ENCODE peak calls at places on chromosomes 2 and 18, in nine cellular contexts. A is AG09309; N is transverse colon; F is IMR-90; Q is left ventricle myocardium inferior; B is testis; G is stomach; S is suprapubic skin; Z is CD4-positive, alpha-beta T cell. V is an unnamed sample.

GRCh38 chr2:146927080-146927714 is 917.6 kb upstream of the ACVR2A start:
- DNase-seq in A (no peak), N (peak), F (peak), Q (no peak), B (peak), G (peak), S (peak), Z (no peak), V (no peak)

GRCh38 chr18:43805646-43806194 is 528.4 kb upstream of the SYT4 start:
- DNase-seq in A (no peak), N (no peak), F (no peak), Q (no peak), B (no peak), G (no peak), S (no peak), Z (no peak), V (no peak)

GRCh38 chr18:46346896-46347630 is 242.9 kb downstream of the HAUS1 start:
- DNase-seq in A (no peak), N (no peak), F (no peak), Q (no peak), B (no peak), G (no peak), S (no peak), Z (no peak), V (no peak)

GRCh38 chr2:98835831-98836385 is 100.1 kb downstream of the CRACDL start:
- DNase-seq in A (no peak), N (no peak), F (no peak), Q (no peak), B (no peak), G (no peak), S (no peak), Z (peak), V (no peak)

GRCh38 chr2:157628532-157629415 is at the start of gene ACVR1C:
- DNase-seq in A (no peak), N (peak), F (peak), Q (peak), B (peak), G (peak), S (peak), Z (peak), V (peak)

GRCh38 chr2:107263596-107264090 is 377.7 kb upstream of the ST6GAL2 start:
- DNase-seq in A (no peak), N (no peak), F (no peak), Q (no peak), B (no peak), G (no peak), S (no peak), Z (no peak), V (no peak)

GRCh38 chr2:64906853-64907536 is 82.2 kb upstream of the SLC1A4 start:
- DNase-seq in A (no peak), N (no peak), F (no peak), Q (no peak), B (no peak), G (no peak), S (no peak), Z (no peak), V (no peak)

GRCh38 chr18:48749768-48750167 is 201.0 kb downstream of the SMAD7 start:
- DNase-seq in A (peak), N (no peak), F (peak), Q (peak), B (peak), G (no peak), S (peak), Z (no peak), V (no peak)

GRCh38 chr2:54632733-54633692 is 90.4 kb upstream of the EML6 start:
- DNase-seq in A (no peak), N (no peak), F (peak), Q (no peak), B (no peak), G (no peak), S (no peak), Z (no peak), V (no peak)

GRCh38 chr2:235050992-235051351 is 99.2 kb downstream of the SH3BP4 start:
- DNase-seq in A (peak), N (peak), F (peak), Q (peak), B (peak), G (peak), S (peak), Z (no peak), V (peak)

GRCh38 chr2:2848621-2849443 is 517.8 kb upstream of the MYT1L start:
- DNase-seq in A (no peak), N (no peak), F (no peak), Q (no peak), B (no peak), G (no peak), S (no peak), Z (no peak), V (no peak)

GRCh38 chr2:40558772-40559171 is 106.9 kb upstream of the SLC8A1 start:
- DNase-seq in A (no peak), N (no peak), F (no peak), Q (no peak), B (no peak), G (no peak), S (no peak), Z (no peak), V (no peak)

GRCh38 chr18:2958819-2959298 is 54.1 kb downstream of the LPIN2 start:
- DNase-seq in A (peak), N (no peak), F (peak), Q (no peak), B (no peak), G (no peak), S (no peak), Z (no peak), V (no peak)

GRCh38 chr2:72062336-72062735 is 85.3 kb downstream of the CYP26B1 start:
- DNase-seq in A (no peak), N (no peak), F (no peak), Q (no peak), B (no peak), G (no peak), S (no peak), Z (no peak), V (no peak)

GRCh38 chr18:7872569-7872968 is 305.5 kb downstream of the PTPRM start:
- DNase-seq in A (no peak), N (no peak), F (peak), Q (no peak), B (no peak), G (no peak), S (no peak), Z (no peak), V (no peak)

GRCh38 chr2:68824831-68825230 is 46.4 kb downstream of the BMP10 start:
- DNase-seq in A (no peak), N (no peak), F (peak), Q (no peak), B (no peak), G (no peak), S (no peak), Z (no peak), V (no peak)

GRCh38 chr2:72722492-72723090 is 103.2 kb downstream of the EXOC6B start:
- DNase-seq in A (peak), N (no peak), F (peak), Q (no peak), B (no peak), G (no peak), S (no peak), Z (no peak), V (no peak)

GRCh38 chr2:112646102-112646719 is 472 bp downstream of the SLC20A1 start:
- DNase-seq in A (no peak), N (no peak), F (no peak), Q (no peak), B (peak), G (no peak), S (no peak), Z (peak), V (no peak)

GRCh38 chr2:118319271-118319684 is 231.0 kb downstream of the INSIG2 start:
- DNase-seq in A (no peak), N (no peak), F (no peak), Q (no peak), B (no peak), G (no peak), S (no peak), Z (no peak), V (no peak)

GRCh38 chr2:222322241-222322640 is 23.4 kb upstream of the PAX3 start:
- DNase-seq in A (no peak), N (no peak), F (no peak), Q (no peak), B (no peak), G (no peak), S (no peak), Z (no peak), V (no peak)

GRCh38 chr2:43777306-43777926 is 3.6 kb downstream of the DYNC2LI1 start:
- DNase-seq in A (no peak), N (no peak), F (no peak), Q (no peak), B (no peak), G (no peak), S (no peak), Z (no peak), V (no peak)

GRCh38 chr2:129499747-129500146 is 479.7 kb upstream of the RAB6C start:
- DNase-seq in A (no peak), N (no peak), F (no peak), Q (no peak), B (no peak), G (no peak), S (no peak), Z (no peak), V (no peak)

GRCh38 chr2:200796561-200796960 is 15.1 kb upstream of the BZW1 start:
- DNase-seq in A (no peak), N (no peak), F (no peak), Q (no peak), B (no peak), G (no peak), S (no peak), Z (no peak), V (no peak)

DNA sequence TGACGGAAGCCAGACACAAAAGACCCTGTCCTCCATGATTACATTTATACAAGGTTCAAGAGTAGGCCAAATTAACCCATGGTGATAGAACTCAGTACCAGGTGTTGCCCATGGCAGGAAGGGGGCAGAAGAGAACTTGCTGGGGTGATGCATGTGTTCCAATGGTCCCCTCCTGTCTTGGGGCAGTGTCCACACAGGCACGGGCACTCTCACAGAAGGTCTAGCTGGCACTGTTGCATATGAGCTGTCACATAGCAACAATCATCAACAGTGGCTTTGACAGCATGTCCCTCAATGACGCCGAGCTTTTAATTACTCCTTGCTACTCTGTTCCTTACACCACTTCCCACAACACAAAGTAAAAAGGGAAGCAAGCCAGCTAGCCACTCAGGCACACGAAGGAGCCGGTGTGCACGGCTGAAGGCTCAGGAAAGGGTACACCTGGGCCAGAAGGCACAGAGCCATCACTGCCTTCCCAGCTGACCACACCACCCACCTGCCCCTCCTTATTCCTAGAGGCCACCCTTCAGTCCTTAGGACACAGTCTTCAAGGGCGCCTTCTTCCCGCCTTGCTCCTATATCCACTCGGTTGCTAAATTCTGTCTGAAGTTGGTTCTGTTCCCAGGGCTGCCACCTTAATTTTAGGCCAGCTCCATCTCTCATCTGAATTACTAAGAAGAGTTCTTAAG is 28.9 kb downstream of the RPL31 start:
- DNase-seq in A (no peak), N (no peak), F (no peak), Q (no peak), B (no peak), G (no peak), S (no peak), Z (no peak), V (no peak)
- TF ChIP-seq CTCF in A (no peak), N (no peak), F (no peak), Q (peak), B (no peak), G (no peak), S (no peak), Z (no peak), V (no peak)

GRCh38 chr2:45743531-45744391 is 92.3 kb downstream of the PRKCE start:
- DNase-seq in A (no peak), N (peak), F (peak), Q (peak), B (no peak), G (no peak), S (peak), Z (no peak), V (no peak)
- TF ChIP-seq CTCF in A (no peak), N (no peak), F (no peak), Q (no peak), B (no peak), G (no peak), S (no peak), Z (no peak), V (no peak)

DNA sequence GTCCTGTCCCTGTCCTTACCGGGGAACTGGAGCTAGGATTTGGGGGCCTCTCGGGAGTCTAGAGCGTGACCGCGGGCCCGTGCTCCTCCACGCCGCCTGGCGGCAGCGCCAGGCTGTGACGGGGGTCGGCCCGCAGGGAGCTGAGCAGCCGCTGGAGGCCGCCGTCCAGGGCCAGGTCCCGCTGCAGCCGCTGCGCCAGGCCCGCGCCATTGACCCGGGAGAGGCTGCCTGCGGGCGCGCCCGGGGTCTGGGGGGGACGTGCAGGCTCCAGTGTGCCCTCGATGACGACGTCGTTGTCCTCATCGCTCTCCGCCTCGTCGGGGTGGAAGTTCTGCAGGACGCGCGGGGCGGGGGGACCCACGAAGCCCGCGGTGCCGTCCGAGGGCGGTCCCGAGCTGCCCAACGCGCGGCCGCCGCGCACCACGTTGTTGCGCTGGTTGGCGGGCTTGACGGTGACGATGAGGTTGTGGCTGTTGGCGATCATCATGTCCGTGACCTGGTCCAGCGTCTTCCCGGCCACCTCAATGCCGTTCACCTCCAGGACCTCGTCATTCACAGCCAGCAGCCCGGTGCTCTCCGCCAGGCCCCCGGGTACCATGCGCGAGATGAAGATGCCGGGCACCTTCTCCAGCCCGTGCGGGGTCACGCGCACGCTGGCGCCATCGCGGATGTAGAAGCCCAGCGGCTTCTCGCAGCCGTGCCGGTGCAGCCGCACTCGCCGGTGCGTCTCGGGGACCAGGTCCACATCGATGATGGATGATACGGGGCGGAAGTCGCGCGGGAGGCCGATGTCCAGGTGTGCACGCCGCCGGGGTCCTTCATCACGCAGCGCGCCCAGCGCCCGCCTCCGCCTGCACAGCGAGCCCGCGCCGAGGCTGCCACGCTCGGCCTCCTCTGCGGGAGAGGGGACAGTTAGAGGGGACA is 50.9 kb downstream of the ADNP2 start:
- DNase-seq in A (no peak), N (no peak), F (no peak), Q (peak), B (peak), G (no peak), S (no peak), Z (peak), V (no peak)
- TF ChIP-seq CTCF in A (no peak), N (peak), F (peak), Q (peak), B (peak), G (no peak), S (peak), Z (peak), V (no peak)

GRCh38 chr2:241489080-241489479 is 19.3 kb downstream of the STK25 start:
- DNase-seq in A (no peak), N (no peak), F (no peak), Q (no peak), B (no peak), G (no peak), S (no peak), Z (no peak), V (no peak)
- TF ChIP-seq CTCF in A (no peak), N (no peak), F (no peak), Q (no peak), B (no peak), G (no peak), S (no peak), Z (no peak), V (no peak)

DNA sequence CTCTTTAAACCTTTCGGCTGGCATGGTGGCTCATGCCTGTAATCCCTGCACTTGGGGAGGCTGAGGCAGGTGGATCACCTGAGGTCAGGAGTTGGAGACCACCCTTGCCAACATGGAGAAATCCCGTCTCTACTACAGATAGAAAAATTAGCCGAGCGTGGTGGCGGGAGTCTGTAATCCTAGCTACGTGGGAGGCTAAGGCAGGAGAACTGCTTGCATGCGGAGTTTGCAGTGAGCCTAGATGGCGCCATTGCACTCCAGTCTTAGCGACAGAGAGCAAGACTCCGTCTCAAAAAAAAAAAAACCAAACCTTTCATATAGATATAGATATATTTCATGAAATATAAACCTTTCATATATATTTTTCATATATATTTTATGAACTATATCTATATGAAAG is 864.7 kb downstream of the TRIB2 start:
- DNase-seq in A (no peak), N (no peak), F (no peak), Q (no peak), B (peak), G (no peak), S (no peak), Z (no peak), V (no peak)
- TF ChIP-seq CTCF in A (no peak), N (no peak), F (no peak), Q (no peak), B (no peak), G (no peak), S (no peak), Z (no peak), V (no peak)

DNA sequence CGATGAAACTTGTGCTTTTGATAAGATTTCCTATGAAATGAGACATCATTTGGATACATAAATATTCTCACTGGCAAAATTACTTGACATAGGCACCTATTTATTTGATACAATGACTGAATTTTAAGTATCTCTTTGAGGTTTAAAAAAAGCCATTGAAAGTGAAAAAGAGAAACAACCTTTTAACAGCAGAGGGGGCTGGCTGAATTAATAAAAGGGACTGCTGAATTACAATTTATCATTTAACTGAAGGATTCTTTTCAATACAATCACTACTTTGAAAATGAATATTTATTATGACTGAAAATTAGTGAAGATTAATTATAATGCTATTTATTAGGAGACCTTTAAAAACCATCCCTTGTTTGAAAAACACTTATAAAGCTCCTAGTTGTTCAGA is 335.3 kb downstream of the DLGAP1 start:
- DNase-seq in A (no peak), N (no peak), F (no peak), Q (no peak), B (no peak), G (no peak), S (no peak), Z (no peak), V (no peak)
- TF ChIP-seq CTCF in A (no peak), N (no peak), F (no peak), Q (no peak), B (peak), G (no peak), S (no peak), Z (no peak), V (no peak)

DNA sequence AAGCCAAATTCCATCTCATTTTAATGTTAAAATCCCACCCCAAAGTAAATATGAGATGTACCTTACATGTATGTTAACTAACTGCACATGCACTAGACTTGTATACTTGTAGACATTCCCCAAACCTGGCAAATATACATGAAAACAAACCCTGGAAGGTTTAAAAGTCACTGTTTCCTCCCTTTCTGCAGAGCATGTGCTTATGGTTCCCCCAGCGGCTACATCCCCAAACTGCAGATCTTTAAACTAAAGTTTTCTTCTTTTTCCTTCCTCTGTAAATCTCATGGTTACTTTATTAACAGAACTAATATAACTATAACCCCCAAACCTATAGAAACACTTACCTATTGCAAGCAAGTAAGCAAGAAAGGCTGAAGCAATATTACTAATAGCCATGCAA is 731.5 kb downstream of the LRP1B start:
- DNase-seq in A (no peak), N (no peak), F (peak), Q (no peak), B (no peak), G (no peak), S (no peak), Z (no peak), V (no peak)
- TF ChIP-seq CTCF in A (peak), N (no peak), F (peak), Q (no peak), B (peak), G (no peak), S (no peak), Z (no peak), V (no peak)

DNA sequence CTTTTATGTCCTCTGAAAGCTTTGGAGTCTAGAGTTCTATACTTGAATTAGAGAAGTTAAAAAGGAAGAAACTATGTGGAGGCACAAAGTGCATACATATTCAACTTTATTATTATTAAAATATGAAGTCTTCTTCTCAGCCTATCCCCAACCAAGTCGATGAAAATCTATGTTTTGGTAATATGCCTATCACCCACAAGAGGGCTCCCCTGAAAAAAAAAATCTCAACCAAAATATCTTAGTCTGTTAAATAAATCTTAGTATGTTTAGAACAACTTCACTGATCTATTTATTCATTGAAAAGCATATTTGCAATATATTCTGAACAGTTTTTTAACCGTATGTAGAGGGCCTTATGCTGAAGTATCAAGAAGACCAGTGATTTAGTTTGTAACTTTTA is 804.5 kb downstream of the TDRD15 start:
- DNase-seq in A (no peak), N (no peak), F (peak), Q (no peak), B (no peak), G (no peak), S (no peak), Z (no peak), V (no peak)
- TF ChIP-seq CTCF in A (no peak), N (no peak), F (peak), Q (peak), B (no peak), G (no peak), S (no peak), Z (no peak), V (no peak)

V was measured in omental fat pad.